ENCODE peak calls at places on chromosomes 5 and 9, in five cellular contexts. M is germinal center; X is stimulated activated CD8-positive, alpha-beta memory T cell treated with anti-CD3 and anti-CD28 coated beads, Interleukin-15, amount 100 ng/mL, for 24 hours; G is skeletal muscle cell; P is adipocyte. J is an unnamed sample.

GRCh38 chr9:137320555-137321384 is 18.7 kb upstream of the NRARP start:
- DNase-seq in M (peak), X (no peak), P (no peak), G (no peak), J (peak)

GRCh38 chr9:93086445-93087224 is 9.4 kb upstream of the CARD19 start:
- DNase-seq in G (no peak), P (no peak), X (no peak), M (no peak), J (no peak)

GRCh38 chr5:172115541-172115982 is 72.5 kb downstream of the STK10 start:
- DNase-seq in G (no peak), X (no peak), P (no peak), M (no peak), J (no peak)

GRCh38 chr9:85079374-85079773 is 409.8 kb downstream of the NTRK2 start:
- DNase-seq in P (no peak), G (no peak), M (no peak), X (no peak), J (no peak)

GRCh38 chr5:9165567-9165966 is 380.3 kb downstream of the SEMA5A start:
- DNase-seq in M (no peak), X (no peak), P (no peak), G (no peak), J (no peak)

GRCh38 chr5:129945031-129945430 is 40.8 kb downstream of the CHSY3 start:
- DNase-seq in M (no peak), X (no peak), P (peak), G (peak), J (no peak)

GRCh38 chr5:141476132-141476909 is 555 bp downstream of the PCDHGC3 start:
- DNase-seq in X (no peak), P (peak), M (peak), G (peak), J (no peak)

GRCh38 chr9:117672397-117672796 is 31.8 kb upstream of the TLR4 start:
- DNase-seq in M (no peak), X (no peak), P (no peak), G (peak), J (no peak)

GRCh38 chr9:91758491-91758981 is 191.5 kb downstream of the ROR2 start:
- DNase-seq in G (no peak), X (peak), M (peak), P (peak), J (no peak)

GRCh38 chr9:111649016-111649415 is 12.4 kb upstream of the GNG10 start:
- DNase-seq in X (no peak), M (no peak), G (no peak), P (no peak), J (no peak)

GRCh38 chr5:90293931-90294330 is 115.6 kb downstream of the CETN3 start:
- DNase-seq in G (no peak), X (no peak), P (no peak), M (no peak), J (no peak)

GRCh38 chr5:179345429-179346321 is at the start of gene ADAMTS2:
- DNase-seq in P (peak), M (peak), X (no peak), G (peak), J (no peak)

GRCh38 chr5:134506054-134507039 is 19.1 kb upstream of the JADE2 start:
- DNase-seq in P (no peak), M (no peak), X (no peak), G (no peak), J (no peak)

GRCh38 chr5:1799110-1799601 is 481 bp downstream of the MRPL36 start:
- DNase-seq in P (peak), M (peak), X (peak), G (no peak), J (no peak)

GRCh38 chr5:59660737-59661136 is 232.8 kb downstream of the PDE4D start:
- DNase-seq in X (no peak), G (no peak), M (no peak), P (peak), J (no peak)

GRCh38 chr5:125746936-125747335 is 676.3 kb upstream of the GRAMD2B start:
- DNase-seq in P (no peak), X (no peak), G (peak), M (no peak), J (no peak)

GRCh38 chr5:169350016-169350415 is 49.1 kb upstream of the SLIT3 start:
- DNase-seq in M (no peak), G (peak), P (peak), X (no peak), J (no peak)

GRCh38 chr5:16577677-16578076 is 39.1 kb downstream of the RETREG1 start:
- DNase-seq in M (no peak), G (no peak), P (no peak), X (no peak), J (no peak)

GRCh38 chr5:109983135-109983534 is 293.4 kb downstream of the MAN2A1 start:
- DNase-seq in G (no peak), P (no peak), M (no peak), X (no peak), J (no peak)

GRCh38 chr9:16825364-16825763 is 45.1 kb downstream of the BNC2 start:
- DNase-seq in M (no peak), X (no peak), G (no peak), P (peak), J (no peak)

GRCh38 chr5:115735108-115735998 is 81.1 kb downstream of the CDO1 start:
- DNase-seq in G (no peak), M (no peak), X (no peak), P (no peak), J (no peak)

GRCh38 chr9:109403116-109403515 is 82.3 kb upstream of the EPB41L4B start:
- DNase-seq in X (no peak), M (no peak), P (peak), G (no peak), J (no peak)

GRCh38 chr5:131194725-131195124 is 24.0 kb downstream of the LYRM7 start:
- DNase-seq in X (no peak), G (no peak), M (no peak), P (no peak), J (no peak)

J was measured in omental fat pad.